ENCODE peak calls at places on chromosomes 7 and 10, in six cellular contexts. X is suprapubic skin, Y is tibial nerve, R is heart left ventricle, K is endothelial cell of umbilical vein, I is heart right ventricle. C is an unnamed sample.
A peak's percentile ranks its signal among the peaks of the same experiment; 100 is the strongest.

GRCh38 chr7:135801045-135801693 is 52.6 kb upstream of the FAM180A start:
- DNase-seq in R (no peak), X (no peak), K (peak; percentile 66), Y (no peak), I (no peak), C (no peak)

GRCh38 chr7:116340201-116340847 is 130.0 kb downstream of the TES start:
- DNase-seq in R (no peak), I (no peak), Y (no peak), K (peak; percentile 90), X (no peak), C (no peak)

GRCh38 chr7:79512269-79512668 is 58.8 kb upstream of the MAGI2 start:
- DNase-seq in Y (no peak), I (no peak), X (no peak), K (no peak), R (no peak), C (no peak)

GRCh38 chr7:131021902-131022301 is 287.9 kb upstream of the KLF14 start:
- DNase-seq in X (no peak), Y (no peak), R (no peak), K (no peak), I (no peak), C (no peak)

GRCh38 chr7:26356266-26356665 is 64.6 kb downstream of the SNX10 start:
- DNase-seq in Y (no peak), R (no peak), X (no peak), K (no peak), I (no peak), C (no peak)

GRCh38 chr10:101716891-101717659 is 22.1 kb upstream of the FBXW4 start:
- DNase-seq in I (no peak), Y (no peak), R (no peak), X (no peak), K (no peak), C (no peak)

GRCh38 chr10:133162910-133163856 is 3.2 kb downstream of the KNDC1 start:
- DNase-seq in I (no peak), K (no peak), R (peak; percentile 21), X (peak; percentile 70), Y (no peak), C (peak; percentile 36)

GRCh38 chr10:84838851-84839250 is 510.5 kb downstream of the CCSER2 start:
- DNase-seq in R (no peak), X (no peak), I (no peak), Y (no peak), K (no peak), C (no peak)

GRCh38 chr7:28615091-28615490 is 202.8 kb downstream of the CREB5 start:
- DNase-seq in I (no peak), R (no peak), K (peak; percentile 42), Y (no peak), X (no peak), C (no peak)

GRCh38 chr7:12633589-12633988 is 53.8 kb upstream of the ARL4A start:
- DNase-seq in R (no peak), Y (no peak), K (no peak), I (no peak), X (no peak), C (no peak)

GRCh38 chr10:90966146-90966545 is 45.3 kb upstream of the ANKRD1 start:
- DNase-seq in I (no peak), X (no peak), R (no peak), K (no peak), Y (no peak), C (no peak)

GRCh38 chr7:19377611-19378339 is 232.6 kb upstream of the FERD3L start:
- DNase-seq in K (no peak), R (no peak), Y (no peak), X (no peak), I (no peak), C (no peak)

GRCh38 chr7:152006336-152006735 is 19.1 kb upstream of the GALNT11 start:
- DNase-seq in X (no peak), I (no peak), Y (no peak), R (no peak), K (no peak), C (no peak)

GRCh38 chr10:99521474-99522077 is 11.2 kb upstream of the NKX2-3 start:
- DNase-seq in K (no peak), X (no peak), Y (no peak), I (no peak), R (no peak), C (no peak)

GRCh38 chr7:94129443-94130140 is 125.4 kb upstream of the BET1 start:
- DNase-seq in X (no peak), K (peak; percentile 84), I (no peak), R (no peak), Y (no peak), C (no peak)

GRCh38 chr10:123134915-123135414 is 805 bp upstream of the HMX3 start:
- DNase-seq in Y (no peak), I (no peak), X (no peak), K (no peak), R (no peak), C (no peak)

GRCh38 chr10:52762088-52762487 is 10.5 kb downstream of the MBL2 start:
- DNase-seq in Y (no peak), K (no peak), X (no peak), R (no peak), I (no peak), C (no peak)

GRCh38 chr10:70967591-70968588 is 79.5 kb upstream of the PCBD1 start:
- DNase-seq in R (no peak), K (no peak), I (no peak), X (no peak), Y (no peak), C (no peak)

GRCh38 chr7:146054909-146055308 is 61.7 kb upstream of the CNTNAP2 start:
- DNase-seq in Y (no peak), X (no peak), I (no peak), K (no peak), R (no peak), C (no peak)

GRCh38 chr10:29041512-29042150 is 247.2 kb upstream of the LYZL1 start:
- DNase-seq in I (no peak), R (no peak), X (no peak), Y (no peak), K (no peak), C (no peak)

GRCh38 chr10:1629326-1630036 is 107.8 kb downstream of the ADARB2 start:
- DNase-seq in R (no peak), X (no peak), Y (no peak), I (no peak), K (no peak), C (no peak)

GRCh38 chr10:7832060-7832459 is 13.8 kb downstream of the TAF3 start:
- DNase-seq in R (no peak), Y (no peak), X (no peak), I (no peak), K (no peak), C (no peak)

GRCh38 chr10:7824251-7824650 is 5.9 kb downstream of the TAF3 start:
- DNase-seq in I (no peak), X (no peak), Y (no peak), R (no peak), K (peak; percentile 11), C (no peak)

GRCh38 chr10:7829289-7829834 is 11.1 kb downstream of the TAF3 start:
- DNase-seq in K (no peak), R (no peak), Y (no peak), I (no peak), X (no peak), C (no peak)

GRCh38 chr10:7826971-7827370 is 8.7 kb downstream of the TAF3 start:
- DNase-seq in Y (no peak), X (no peak), I (peak; percentile 18), R (no peak), K (no peak), C (no peak)
- TF ChIP-seq CTCF in Y (no peak), X (no peak), I (no peak), R (no peak), K (no peak), C (no peak)

GRCh38 chr7:108010377-108010776 is 7.4 kb upstream of the LAMB1 start:
- DNase-seq in R (no peak), X (no peak), I (no peak), K (no peak), Y (no peak), C (no peak)
- H3K4me1 ChIP-seq in R (no peaks in the 10 kb centered on the region), X (peaks cover 6% of the 10 kb centered on the region), I (peaks cover 32% of the 10 kb centered on the region), K (peaks cover 22% of the 10 kb centered on the region), Y (no peaks in the 10 kb centered on the region), C (no peaks in the 10 kb centered on the region)

GRCh38 chr7:87926581-87927461 is 7.2 kb upstream of the ADAM22 start:
- DNase-seq in X (no peak), Y (no peak), K (no peak), R (no peak), I (no peak), C (no peak)
- TF ChIP-seq CTCF in X (no peak), Y (no peak), K (no peak), R (no peak), I (no peak), C (no peak)

GRCh38 chr7:36994456-36995112 is 270.3 kb upstream of the AOAH start:
- DNase-seq in R (no peak), K (no peak), X (no peak), Y (no peak), I (no peak), C (no peak)
- H3K4me1 ChIP-seq in R (no peaks in the 10 kb centered on the region), K (no peaks in the 10 kb centered on the region), X (no peaks in the 10 kb centered on the region), Y (no peaks in the 10 kb centered on the region), I (no peaks in the 10 kb centered on the region), C (no peaks in the 10 kb centered on the region)

DNA sequence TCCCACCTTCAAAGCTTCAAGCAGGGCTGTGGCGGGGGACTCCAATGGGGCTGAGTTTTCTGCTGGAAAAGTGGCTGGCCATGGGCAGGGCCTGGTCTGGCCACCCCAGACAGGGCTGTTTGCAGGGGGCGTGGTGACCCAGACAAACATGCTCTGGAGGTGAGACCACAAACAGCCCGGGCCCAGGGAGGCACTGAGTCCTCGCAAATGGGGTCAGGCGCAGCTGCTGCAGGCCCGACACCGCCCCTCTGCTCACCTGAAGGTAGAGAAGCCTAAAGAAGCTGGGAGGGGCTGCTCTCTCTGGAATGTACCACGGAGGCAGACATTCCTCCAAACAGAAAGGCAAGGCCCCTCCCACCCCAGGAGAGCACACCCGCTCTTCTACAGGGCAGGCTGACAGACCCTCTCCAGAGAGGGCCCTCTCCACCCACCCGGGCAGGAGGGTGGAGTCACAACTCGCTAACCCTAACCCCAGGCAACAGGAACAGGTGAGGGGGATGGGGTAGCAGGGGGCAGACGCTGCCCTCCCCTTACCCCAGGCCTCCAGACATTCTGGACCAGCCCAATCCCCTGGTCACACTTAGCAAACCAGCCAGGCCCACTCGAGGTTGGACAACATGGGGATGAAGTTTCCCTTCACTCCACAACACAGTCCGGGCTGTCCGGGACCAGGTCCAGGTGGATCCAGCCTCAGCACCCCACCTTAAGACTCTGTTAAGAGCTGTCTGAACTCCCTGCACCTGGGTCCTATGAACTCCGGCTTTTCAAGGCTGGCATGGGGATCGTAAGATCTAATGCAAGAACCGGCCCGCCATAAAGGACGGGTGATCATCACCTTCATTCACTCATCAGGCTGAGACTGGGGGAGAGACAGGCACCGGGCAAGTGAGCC is 32.3 kb downstream of the OAT start:
- DNase-seq in K (no peak), Y (no peak), X (peak; percentile 73), R (no peak), I (no peak), C (no peak)
- TF ChIP-seq CTCF in K (no peak), Y (no peak), X (no peak), R (no peak), I (no peak), C (no peak)

GRCh38 chr7:155665957-155666287 is 21.5 kb downstream of the RBM33 start:
- DNase-seq in Y (no peak), I (no peak), R (no peak), X (no peak), K (peak; percentile 66), C (no peak)
- H3K4me1 ChIP-seq in Y (no peaks in the 10 kb centered on the region), I (peaks cover 54% of the 10 kb centered on the region), R (peaks cover 16% of the 10 kb centered on the region), X (peaks cover 35% of the 10 kb centered on the region), K (peaks cover 22% of the 10 kb centered on the region), C (peaks cover 40% of the 10 kb centered on the region)

C was measured in psoas muscle.